ENCODE peak calls at places on chromosomes 12 and 14, in eight cellular contexts. F is stimulated activated naive CD8-positive, alpha-beta T cell treated with anti-CD3 and anti-CD28 coated beads, Interleukin-15, amount 100 ng/mL, for 72 hours; I is NCI-H2081; Q is DMS53; O is activated CD4-positive, alpha-beta T cell treated with anti-CD3 and anti-CD28 coated beads, Interleukin-2, amount 50 U/mL, for 1 hour; A is NCI-H2029; N is hippocampal formation; L is iris pigment epithelial cell. V is an unnamed sample.

GRCh38 chr14:70907172-70907995 is at the start of gene PCNX1:
- DNase-seq in F (peak; percentile 93), I (peak; percentile 86), Q (peak; percentile 92), O (peak; percentile 88), A (peak; percentile 65), N (peak; percentile 78), L (peak; percentile 85), V (peak; percentile 92)

GRCh38 chr12:39763071-39763893 is 143.7 kb upstream of the ABCD2 start:
- DNase-seq in F (no peak), I (no peak), Q (no peak), O (no peak), A (no peak), N (no peak), L (no peak), V (no peak)

GRCh38 chr14:91414475-91415342 is 2.9 kb downstream of the CCDC88C start:
- DNase-seq in F (no peak), I (no peak), Q (no peak), O (no peak), A (no peak), N (no peak), L (no peak), V (no peak)

GRCh38 chr12:108323581-108323980 is 15.5 kb downstream of the CMKLR1 start:
- DNase-seq in F (no peak), I (no peak), Q (no peak), O (no peak), A (no peak), N (no peak), L (no peak), V (no peak)

GRCh38 chr14:69684461-69685183 is 73.2 kb downstream of the SUSD6 start:
- DNase-seq in F (no peak), I (no peak), Q (no peak), O (no peak), A (no peak), N (no peak), L (no peak), V (no peak)

GRCh38 chr14:92794547-92794941 is 439 bp downstream of the GOLGA5 start:
- DNase-seq in F (no peak), I (no peak), Q (peak; percentile 35), O (no peak), A (no peak), N (no peak), L (peak; percentile 20), V (no peak)

GRCh38 chr12:70365648-70366518 is at the start of gene KCNMB4:
- DNase-seq in F (peak; percentile 75), I (peak; percentile 66), Q (peak; percentile 82), O (peak; percentile 60), A (peak; percentile 17), N (peak; percentile 79), L (peak; percentile 22), V (peak; percentile 74)

GRCh38 chr14:28673056-28673455 is 93.5 kb upstream of the FOXG1 start:
- DNase-seq in F (no peak), I (no peak), Q (no peak), O (no peak), A (no peak), N (no peak), L (peak; percentile 59), V (no peak)

GRCh38 chr12:121483950-121484349 is 84.0 kb downstream of the RNF34 start:
- DNase-seq in F (no peak), I (no peak), Q (no peak), O (no peak), A (no peak), N (no peak), L (no peak), V (no peak)

GRCh38 chr12:64560395-64561301 is 49.6 kb upstream of the RASSF3 start:
- DNase-seq in F (no peak), I (no peak), Q (peak; percentile 71), O (no peak), A (no peak), N (no peak), L (peak; percentile 98), V (no peak)

GRCh38 chr12:50842637-50843493 is at the start of gene TMPRSS12:
- DNase-seq in F (no peak), I (no peak), Q (peak; percentile 77), O (no peak), A (no peak), N (no peak), L (peak; percentile 6), V (no peak)

GRCh38 chr12:29673346-29673745 is 110.4 kb downstream of the TMTC1 start:
- DNase-seq in F (no peak), I (no peak), Q (no peak), O (no peak), A (no peak), N (no peak), L (peak; percentile 64), V (no peak)

GRCh38 chr12:117686911-117687377 is 281.8 kb downstream of the KSR2 start:
- DNase-seq in F (no peak), I (no peak), Q (peak; percentile 19), O (no peak), A (no peak), N (no peak), L (peak; percentile 39), V (no peak)

GRCh38 chr12:95763809-95764253 is 26.7 kb downstream of the NTN4 start:
- DNase-seq in F (no peak), I (no peak), Q (peak; percentile 94), O (no peak), A (peak; percentile 59), N (no peak), L (peak; percentile 84), V (no peak)

GRCh38 chr12:29148958-29149690 is at the start of gene FAR2:
- DNase-seq in F (peak; percentile 32), I (no peak), Q (peak; percentile 89), O (peak; percentile 42), A (peak; percentile 75), N (peak; percentile 35), L (peak; percentile 43), V (peak; percentile 46)

GRCh38 chr14:34911209-34912150 is 36.3 kb upstream of the BAZ1A start:
- DNase-seq in F (no peak), I (no peak), Q (no peak), O (no peak), A (no peak), N (no peak), L (peak; percentile 90), V (no peak)

GRCh38 chr12:108821407-108822397 is 35.7 kb downstream of the SSH1 start:
- DNase-seq in F (no peak), I (no peak), Q (no peak), O (no peak), A (no peak), N (no peak), L (peak; percentile 81), V (no peak)

GRCh38 chr12:131869871-131870418 is 24.5 kb upstream of the ULK1 start:
- DNase-seq in F (no peak), I (no peak), Q (peak; percentile 67), O (no peak), A (no peak), N (no peak), L (peak; percentile 70), V (no peak)

GRCh38 chr12:51721281-51721940 is 127.1 kb downstream of the FIGNL2 start:
- DNase-seq in F (peak; percentile 60), I (no peak), Q (no peak), O (peak; percentile 30), A (no peak), N (peak; percentile 29), L (peak; percentile 47), V (peak; percentile 13)

GRCh38 chr14:102629700-102630365 is 37.4 kb downstream of the RCOR1 start:
- DNase-seq in F (no peak), I (no peak), Q (no peak), O (no peak), A (no peak), N (no peak), L (peak; percentile 59), V (no peak)

GRCh38 chr12:131897875-131898274 is 3.5 kb downstream of the ULK1 start:
- DNase-seq in F (no peak), I (no peak), Q (no peak), O (no peak), A (no peak), N (no peak), L (no peak), V (no peak)

GRCh38 chr12:96364092-96364700 is 36.0 kb downstream of the CDK17 start:
- DNase-seq in F (no peak), I (no peak), Q (peak; percentile 25), O (no peak), A (no peak), N (no peak), L (no peak), V (no peak)

GRCh38 chr14:71228711-71229110 is 321.5 kb downstream of the PCNX1 start:
- DNase-seq in F (no peak), I (no peak), Q (no peak), O (no peak), A (no peak), N (no peak), L (peak; percentile 62), V (no peak)

GRCh38 chr12:111434680-111435338 is 29.1 kb downstream of the SH2B3 start:
- DNase-seq in F (peak; percentile 85), I (peak; percentile 72), Q (peak; percentile 42), O (peak; percentile 87), A (peak; percentile 83), N (peak; percentile 12), L (peak; percentile 74), V (peak; percentile 83)

GRCh38 chr12:91663331-91663998 is 480.8 kb upstream of the DCN start:
- DNase-seq in F (no peak), I (peak; percentile 96), Q (peak; percentile 90), O (no peak), A (peak; percentile 73), N (no peak), L (no peak), V (no peak)

GRCh38 chr12:3127832-3128231 is 50.7 kb downstream of the TSPAN9 start:
- DNase-seq in F (no peak), I (no peak), Q (no peak), O (no peak), A (no peak), N (no peak), L (peak; percentile 53), V (no peak)

GRCh38 chr14:36511981-36512584 is 7.9 kb downstream of the NKX2-1 start:
- DNase-seq in F (no peak), I (no peak), Q (peak; percentile 42), O (no peak), A (no peak), N (no peak), L (no peak), V (no peak)

GRCh38 chr14:87233806-87234384 is 759.1 kb downstream of the GALC start:
- DNase-seq in F (no peak), I (no peak), Q (no peak), O (no peak), A (no peak), N (no peak), L (no peak), V (no peak)

GRCh38 chr14:35147186-35147585 is 24.8 kb downstream of the PRORP start:
- DNase-seq in F (no peak), I (no peak), Q (no peak), O (no peak), A (no peak), N (no peak), L (no peak), V (no peak)

V was measured in GM06990.